ENCODE peak calls at places on chromosomes 2 and 18, in four cellular contexts. J, F, B and I are unnamed samples.

GRCh38 chr2:175180701-175181103 is 808 bp downstream of the ATP5MC3 start:
- DNase-seq in J (peak; percentile 58), F (peak; percentile 74), B (no peak), I (no peak)

GRCh38 chr2:96163768-96164429 is 18.7 kb upstream of the DUSP2 start:
- DNase-seq in J (no peak), F (no peak), B (peak; percentile 87), I (no peak)

GRCh38 chr18:74645717-74646116 is 48.0 kb downstream of the ZNF407 start:
- DNase-seq in J (no peak), F (no peak), B (no peak), I (no peak)

GRCh38 chr18:505483-506122 is 5.1 kb upstream of the COLEC12 start:
- DNase-seq in J (no peak), F (no peak), B (peak; percentile 62), I (no peak)

GRCh38 chr2:172404824-172405223 is 22.6 kb upstream of the ITGA6 start:
- DNase-seq in J (no peak), F (no peak), B (no peak), I (no peak)

GRCh38 chr18:31554776-31555175 is 36.9 kb upstream of the TTR start:
- DNase-seq in J (no peak), F (no peak), B (no peak), I (no peak)

GRCh38 chr2:74010087-74010541 is 25.4 kb downstream of the TET3 start:
- DNase-seq in J (no peak), F (peak; percentile 65), B (no peak), I (no peak)

GRCh38 chr2:188787002-188787660 is 187.0 kb upstream of the COL3A1 start:
- DNase-seq in J (no peak), F (no peak), B (no peak), I (no peak)

GRCh38 chr2:231708773-231709635 is 679 bp downstream of the PTMA start:
- DNase-seq in J (no peak), F (peak; percentile 18), B (no peak), I (peak; percentile 50)

GRCh38 chr2:64661770-64662169 is 8.1 kb upstream of the SERTAD2 start:
- DNase-seq in J (no peak), F (no peak), B (no peak), I (no peak)

GRCh38 chr2:84217446-84217845 is 241.6 kb downstream of the SUCLG1 start:
- DNase-seq in J (no peak), F (no peak), B (no peak), I (no peak)

GRCh38 chr2:84223191-84223590 is 235.9 kb downstream of the SUCLG1 start:
- DNase-seq in J (no peak), F (no peak), B (no peak), I (no peak)
- TF ChIP-seq TAF1 in J (no peak), F (no peak), B (no peak), I (no peak)

DNA sequence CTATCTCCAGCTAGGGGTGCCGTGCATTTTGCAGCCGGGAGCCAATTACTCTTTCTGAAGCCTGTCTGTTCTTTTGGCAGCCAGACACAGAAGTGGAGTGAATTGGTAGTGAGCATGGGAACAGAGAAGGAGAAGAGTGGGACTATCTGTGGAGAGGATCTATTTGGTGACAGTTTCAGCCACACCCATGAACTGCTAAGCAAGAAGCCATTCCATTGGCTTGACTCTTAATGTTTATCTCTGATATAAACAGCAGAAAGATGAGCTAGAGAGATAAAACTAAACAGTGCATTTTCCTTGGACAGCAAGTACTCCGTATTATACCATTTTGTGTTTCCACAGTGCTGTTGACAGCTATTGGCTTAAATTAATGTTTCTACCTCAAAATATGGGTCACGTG is 259.6 kb upstream of the THUMPD2 start:
- DNase-seq in J (no peak), F (no peak), B (no peak), I (no peak)
- TF ChIP-seq ZNF274 in J (no peak), F (no peak), B (no peak), I (no peak)

GRCh38 chr2:86633094-86633740 is 9.6 kb upstream of the RNF103 start:
- DNase-seq in J (no peak), F (no peak), B (no peak), I (no peak)

GRCh38 chr2:86634352-86634751 is 10.7 kb upstream of the RNF103 start:
- DNase-seq in J (no peak), F (no peak), B (no peak), I (no peak)

GRCh38 chr2:86636842-86637241 is 13.2 kb upstream of the RNF103 start:
- DNase-seq in J (no peak), F (no peak), B (no peak), I (no peak)

GRCh38 chr2:86631846-86632485 is 8.3 kb upstream of the RNF103 start:
- DNase-seq in J (peak; percentile 55), F (no peak), B (no peak), I (no peak)

DNA sequence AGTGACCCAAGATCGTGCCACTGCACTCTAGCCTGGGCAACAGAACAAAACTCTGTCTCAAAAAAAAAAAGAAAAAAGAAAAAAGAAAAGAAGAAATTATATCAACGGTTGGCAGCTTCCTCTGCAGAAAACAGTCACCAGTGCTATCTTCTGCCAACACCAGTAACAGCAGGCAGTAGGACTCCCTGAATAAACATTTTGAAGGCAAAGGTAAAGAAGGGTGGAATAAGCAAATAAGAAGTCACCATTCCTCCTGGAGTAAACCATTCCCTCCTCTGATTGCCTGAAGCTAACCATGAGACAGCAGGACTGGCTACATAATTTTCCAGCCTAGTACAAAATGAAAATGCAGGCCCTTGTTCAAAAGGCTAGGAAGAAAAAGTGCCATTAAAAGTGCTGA is 9.0 kb upstream of the RNF103 start:
- DNase-seq in J (peak; percentile 83), F (no peak), B (no peak), I (no peak)
- TF ChIP-seq TAF1 in J (no peak), F (no peak), B (no peak), I (no peak)

GRCh38 chr2:218982312-218983262 is 2.4 kb downstream of the FEV start:
- DNase-seq in J (no peak), F (no peak), B (no peak), I (no peak)
- TF ChIP-seq ZNF274 in J (no peak), F (no peak), B (no peak), I (no peak)

GRCh38 chr2:169363570-169364150 is 1.3 kb upstream of the LRP2 start:
- DNase-seq in J (no peak), F (no peak), B (no peak), I (peak; percentile 70)
- TF ChIP-seq TAF1 in J (no peak), F (no peak), B (no peak), I (no peak)

GRCh38 chr2:38281095-38281742 is 95.9 kb downstream of the ATL2 start:
- DNase-seq in J (no peak), F (no peak), B (no peak), I (no peak)
- TF ChIP-seq ZNF274 in J (no peak), F (no peak), B (no peak), I (no peak)

DNA sequence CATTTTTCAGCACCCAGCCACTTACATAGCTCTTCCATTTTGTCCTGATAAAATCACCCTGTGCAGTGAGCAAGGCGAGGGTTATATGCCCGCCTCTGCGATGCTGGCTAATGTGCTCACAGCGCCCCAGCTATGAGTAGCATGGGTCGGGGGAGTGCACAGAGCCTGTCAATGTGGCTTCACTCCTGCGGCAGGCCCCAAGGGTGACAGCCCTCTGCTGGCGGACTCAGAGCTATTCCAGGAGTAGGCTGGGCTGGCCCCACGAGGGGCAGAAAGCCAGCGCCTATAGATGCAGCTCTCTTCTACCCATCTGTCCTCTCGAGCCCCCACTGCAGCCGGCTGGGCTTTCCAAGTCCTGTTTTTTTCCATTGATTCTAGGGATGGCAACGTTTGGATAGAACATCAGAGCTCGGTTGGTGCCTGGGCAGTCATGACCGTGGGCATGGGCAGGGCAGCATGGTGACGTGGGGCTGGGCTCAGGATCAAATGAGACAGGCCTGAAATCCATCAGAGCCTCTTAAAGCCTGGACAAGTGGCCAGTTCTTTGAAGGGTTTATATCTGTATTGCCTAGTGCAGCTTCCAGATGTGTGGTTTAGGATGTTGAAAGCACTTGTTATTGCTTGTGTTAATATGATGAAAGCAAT is 134.7 kb downstream of the MCFD2 start:
- DNase-seq in J (peak; percentile 80), F (peak; percentile 57), B (no peak), I (peak; percentile 73)
- TF ChIP-seq TAF1 in J (no peak), F (no peak), B (no peak), I (no peak)

DNA sequence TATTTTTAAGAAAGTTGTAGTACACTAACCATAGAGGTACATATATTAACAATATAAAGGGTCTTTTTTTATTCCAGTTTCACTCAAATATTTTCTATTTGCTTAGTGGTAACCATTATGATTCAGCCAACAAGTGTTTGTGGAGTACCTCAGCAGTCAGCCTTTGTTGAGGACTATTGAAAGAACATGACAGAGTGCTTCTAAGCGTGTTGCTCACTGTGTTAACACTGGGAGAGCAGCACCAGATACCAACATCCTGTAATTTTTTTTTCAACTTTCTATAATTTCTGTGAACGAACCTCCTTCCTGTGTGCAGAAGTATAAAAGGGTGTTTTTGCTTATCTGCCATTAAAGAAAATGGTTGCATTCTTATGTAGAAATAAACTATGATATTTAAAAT is 239.0 kb downstream of the PHLPP1 start:
- DNase-seq in J (peak; percentile 8), F (no peak), B (no peak), I (no peak)
- TF ChIP-seq ZNF274 in J (no peak), F (no peak), B (no peak), I (no peak)

GRCh38 chr2:237904806-237905599 is 45.6 kb downstream of the RAMP1 start:
- DNase-seq in J (no peak), F (no peak), B (peak; percentile 53), I (no peak)
- TF ChIP-seq TAF1 in J (no peak), F (no peak), B (no peak), I (no peak)

GRCh38 chr18:26943906-26944305 is 78.4 kb upstream of the AQP4 start:
- DNase-seq in J (no peak), F (no peak), B (no peak), I (no peak)
- TF ChIP-seq ZNF274 in J (no peak), F (no peak), B (no peak), I (no peak)